ENCODE peak calls at places on chromosomes 3 and 15, in six cellular contexts. One of them, this sample, is unnamed. For H3K27me3, the result is how much of the 10 kb centered on the place peaks cover.

GRCh38 chr3:54897028-54897711 is 30.7 kb downstream of the LRTM1 start:
- DNase-seq in GM23248: peak
- DNase-seq in effector memory CD4-positive, alpha-beta T cell: no peak
- DNase-seq in colonic mucosa: no peak
- DNase-seq in ovary: no peak
- DNase-seq in tibial nerve: no peak
- DNase-seq in this sample: no peak

GRCh38 chr3:130801473-130801872 is 54.8 kb upstream of the PIK3R4 start:
- DNase-seq in GM23248: no peak
- DNase-seq in effector memory CD4-positive, alpha-beta T cell: no peak
- DNase-seq in colonic mucosa: no peak
- DNase-seq in ovary: no peak
- DNase-seq in tibial nerve: no peak
- DNase-seq in this sample: no peak

GRCh38 chr3:38137615-38138346 is 680 bp upstream of the MYD88 start:
- DNase-seq in GM23248: peak
- DNase-seq in effector memory CD4-positive, alpha-beta T cell: no peak
- DNase-seq in colonic mucosa: peak
- DNase-seq in ovary: no peak
- DNase-seq in tibial nerve: no peak
- DNase-seq in this sample: no peak

GRCh38 chr3:9216736-9217135 is 32.7 kb downstream of the SRGAP3 start:
- DNase-seq in GM23248: peak
- DNase-seq in effector memory CD4-positive, alpha-beta T cell: no peak
- DNase-seq in colonic mucosa: no peak
- DNase-seq in ovary: no peak
- DNase-seq in tibial nerve: no peak
- DNase-seq in this sample: no peak

GRCh38 chr3:109131276-109131675 is 5.2 kb upstream of the C3orf85 start:
- DNase-seq in GM23248: no peak
- DNase-seq in effector memory CD4-positive, alpha-beta T cell: no peak
- DNase-seq in colonic mucosa: no peak
- DNase-seq in ovary: no peak
- DNase-seq in tibial nerve: no peak
- DNase-seq in this sample: no peak

GRCh38 chr3:194141415-194142155 is 5.6 kb downstream of the HES1 start:
- DNase-seq in GM23248: peak
- DNase-seq in effector memory CD4-positive, alpha-beta T cell: peak
- DNase-seq in colonic mucosa: peak
- DNase-seq in ovary: peak
- DNase-seq in tibial nerve: peak
- DNase-seq in this sample: peak

GRCh38 chr3:187969581-187969950 is 184.4 kb upstream of the LPP start:
- DNase-seq in GM23248: no peak
- DNase-seq in effector memory CD4-positive, alpha-beta T cell: no peak
- DNase-seq in colonic mucosa: no peak
- DNase-seq in ovary: no peak
- DNase-seq in tibial nerve: no peak
- DNase-seq in this sample: no peak

GRCh38 chr15:70099966-70100494 is 2.3 kb upstream of the TLE3 start:
- DNase-seq in GM23248: peak
- DNase-seq in effector memory CD4-positive, alpha-beta T cell: no peak
- DNase-seq in colonic mucosa: no peak
- DNase-seq in ovary: no peak
- DNase-seq in tibial nerve: no peak
- DNase-seq in this sample: no peak

GRCh38 chr15:89486726-89487050 is 9.7 kb downstream of the RHCG start:
- DNase-seq in GM23248: peak
- DNase-seq in effector memory CD4-positive, alpha-beta T cell: no peak
- DNase-seq in colonic mucosa: peak
- DNase-seq in ovary: no peak
- DNase-seq in tibial nerve: no peak
- DNase-seq in this sample: no peak

DNA sequence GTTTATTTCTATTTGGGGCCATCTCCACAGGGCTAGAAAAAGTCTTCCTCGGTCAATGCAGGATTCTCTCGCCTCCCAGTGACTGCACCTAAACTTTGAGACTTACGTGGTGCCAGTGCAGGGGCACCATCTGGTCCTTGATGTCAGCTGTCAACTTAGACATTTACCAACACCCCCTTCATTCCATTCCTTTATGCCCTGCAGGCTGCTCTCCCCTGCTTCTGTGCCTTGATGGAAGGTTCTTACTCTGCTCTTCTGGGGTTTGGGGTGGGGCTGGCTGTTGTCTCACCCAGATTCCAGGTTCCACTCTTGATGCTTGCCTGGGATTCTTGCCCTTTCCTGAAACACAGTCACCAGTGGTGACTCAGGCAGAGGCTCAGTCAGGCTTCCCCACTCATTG is 101.8 kb downstream of the ST8SIA2 start:
- DNase-seq in GM23248: peak
- DNase-seq in effector memory CD4-positive, alpha-beta T cell: no peak
- DNase-seq in colonic mucosa: no peak
- DNase-seq in ovary: no peak
- DNase-seq in tibial nerve: no peak
- DNase-seq in this sample: no peak
- H3K27me3 ChIP-seq in GM23248: under half
- H3K27me3 ChIP-seq in effector memory CD4-positive, alpha-beta T cell: under half
- H3K27me3 ChIP-seq in colonic mucosa: under half
- H3K27me3 ChIP-seq in ovary: under half
- H3K27me3 ChIP-seq in tibial nerve: under half
- H3K27me3 ChIP-seq in this sample: under half

GRCh38 chr3:128998532-128998931 is 2.6 kb upstream of the EFCC1 start:
- DNase-seq in GM23248: no peak
- DNase-seq in effector memory CD4-positive, alpha-beta T cell: no peak
- DNase-seq in colonic mucosa: no peak
- DNase-seq in ovary: no peak
- DNase-seq in tibial nerve: no peak
- DNase-seq in this sample: no peak
- H3K27me3 ChIP-seq in GM23248: half or more
- H3K27me3 ChIP-seq in effector memory CD4-positive, alpha-beta T cell: under half
- H3K27me3 ChIP-seq in colonic mucosa: under half
- H3K27me3 ChIP-seq in ovary: under half
- H3K27me3 ChIP-seq in tibial nerve: half or more
- H3K27me3 ChIP-seq in this sample: under half

DNA sequence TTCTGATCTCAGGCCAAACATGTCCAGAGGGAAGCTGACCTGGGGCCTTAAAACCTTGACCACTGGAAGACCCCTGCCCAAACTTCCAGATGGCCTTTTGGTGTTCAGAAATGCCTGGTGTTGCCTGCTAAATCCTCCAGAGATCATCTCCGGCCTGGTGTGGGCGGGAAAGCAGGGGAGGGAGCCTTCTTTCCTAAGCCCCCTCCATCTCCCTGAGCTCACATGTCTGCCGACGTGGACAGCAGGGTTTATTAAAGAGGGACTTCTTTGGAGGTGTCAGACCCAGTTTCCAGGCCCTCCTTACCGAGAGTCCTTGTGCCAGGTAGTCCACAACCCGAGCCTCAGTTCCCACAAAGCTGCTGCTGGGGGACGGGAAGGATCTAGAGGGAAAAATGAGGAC is 55.9 kb upstream of the SLC6A1 start:
- DNase-seq in GM23248: no peak
- DNase-seq in effector memory CD4-positive, alpha-beta T cell: no peak
- DNase-seq in colonic mucosa: no peak
- DNase-seq in ovary: no peak
- DNase-seq in tibial nerve: no peak
- DNase-seq in this sample: no peak
- H3K27me3 ChIP-seq in GM23248: under half
- H3K27me3 ChIP-seq in effector memory CD4-positive, alpha-beta T cell: under half
- H3K27me3 ChIP-seq in colonic mucosa: under half
- H3K27me3 ChIP-seq in ovary: under half
- H3K27me3 ChIP-seq in tibial nerve: under half
- H3K27me3 ChIP-seq in this sample: under half

DNA sequence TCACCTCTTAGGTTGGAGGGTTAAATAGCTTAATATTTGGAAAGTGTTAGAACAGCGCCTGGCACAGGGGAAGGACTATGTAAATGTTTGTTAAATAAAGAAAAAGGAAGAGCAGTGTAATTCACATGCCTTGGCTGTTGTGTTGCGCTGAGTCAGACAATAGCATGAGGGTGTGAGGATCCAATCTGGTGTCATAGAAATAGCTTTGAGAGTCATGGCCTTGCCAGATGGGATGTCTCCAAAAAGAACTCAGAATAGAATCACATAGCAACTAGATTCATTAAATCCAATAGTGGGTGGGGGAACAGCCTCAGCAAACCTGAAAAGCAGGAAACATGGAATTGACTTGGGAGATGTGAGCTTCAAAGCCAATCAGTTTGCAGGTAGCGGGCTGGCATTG is 3.9 kb upstream of the RBSN start:
- DNase-seq in GM23248: peak
- DNase-seq in effector memory CD4-positive, alpha-beta T cell: no peak
- DNase-seq in colonic mucosa: peak
- DNase-seq in ovary: no peak
- DNase-seq in tibial nerve: no peak
- DNase-seq in this sample: no peak
- H3K27me3 ChIP-seq in GM23248: under half
- H3K27me3 ChIP-seq in effector memory CD4-positive, alpha-beta T cell: under half
- H3K27me3 ChIP-seq in colonic mucosa: under half
- H3K27me3 ChIP-seq in ovary: under half
- H3K27me3 ChIP-seq in tibial nerve: under half
- H3K27me3 ChIP-seq in this sample: under half

GRCh38 chr15:64082757-64083156 is 10.9 kb downstream of the CIAO2A start:
- DNase-seq in GM23248: no peak
- DNase-seq in effector memory CD4-positive, alpha-beta T cell: no peak
- DNase-seq in colonic mucosa: no peak
- DNase-seq in ovary: no peak
- DNase-seq in tibial nerve: no peak
- DNase-seq in this sample: no peak
- H3K27me3 ChIP-seq in GM23248: under half
- H3K27me3 ChIP-seq in effector memory CD4-positive, alpha-beta T cell: under half
- H3K27me3 ChIP-seq in colonic mucosa: under half
- H3K27me3 ChIP-seq in ovary: under half
- H3K27me3 ChIP-seq in tibial nerve: under half
- H3K27me3 ChIP-seq in this sample: under half

DNA sequence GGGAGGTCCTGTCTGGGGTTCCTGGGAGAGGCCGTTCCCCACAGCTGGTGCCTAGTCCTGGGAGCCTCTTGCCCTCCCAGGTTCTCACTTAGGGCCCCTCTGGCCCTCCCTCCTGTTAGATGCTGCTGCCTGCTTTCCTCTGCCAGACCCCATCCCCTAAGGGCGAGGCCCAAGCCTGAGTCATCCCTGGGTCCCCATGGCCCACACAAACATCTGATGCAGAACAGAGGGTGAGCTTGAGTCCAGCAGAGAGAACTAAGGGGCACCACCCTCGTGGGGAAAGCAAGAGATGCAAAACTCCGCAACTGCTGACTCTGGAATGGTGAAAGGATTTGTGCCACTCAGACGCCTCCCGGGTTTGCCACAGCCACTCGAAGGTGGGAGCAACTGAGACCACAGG is 58.8 kb upstream of the TRPM1 start:
- DNase-seq in GM23248: no peak
- DNase-seq in effector memory CD4-positive, alpha-beta T cell: no peak
- DNase-seq in colonic mucosa: no peak
- DNase-seq in ovary: no peak
- DNase-seq in tibial nerve: no peak
- DNase-seq in this sample: peak
- H3K27me3 ChIP-seq in GM23248: under half
- H3K27me3 ChIP-seq in effector memory CD4-positive, alpha-beta T cell: under half
- H3K27me3 ChIP-seq in colonic mucosa: under half
- H3K27me3 ChIP-seq in ovary: under half
- H3K27me3 ChIP-seq in tibial nerve: under half
- H3K27me3 ChIP-seq in this sample: under half

DNA sequence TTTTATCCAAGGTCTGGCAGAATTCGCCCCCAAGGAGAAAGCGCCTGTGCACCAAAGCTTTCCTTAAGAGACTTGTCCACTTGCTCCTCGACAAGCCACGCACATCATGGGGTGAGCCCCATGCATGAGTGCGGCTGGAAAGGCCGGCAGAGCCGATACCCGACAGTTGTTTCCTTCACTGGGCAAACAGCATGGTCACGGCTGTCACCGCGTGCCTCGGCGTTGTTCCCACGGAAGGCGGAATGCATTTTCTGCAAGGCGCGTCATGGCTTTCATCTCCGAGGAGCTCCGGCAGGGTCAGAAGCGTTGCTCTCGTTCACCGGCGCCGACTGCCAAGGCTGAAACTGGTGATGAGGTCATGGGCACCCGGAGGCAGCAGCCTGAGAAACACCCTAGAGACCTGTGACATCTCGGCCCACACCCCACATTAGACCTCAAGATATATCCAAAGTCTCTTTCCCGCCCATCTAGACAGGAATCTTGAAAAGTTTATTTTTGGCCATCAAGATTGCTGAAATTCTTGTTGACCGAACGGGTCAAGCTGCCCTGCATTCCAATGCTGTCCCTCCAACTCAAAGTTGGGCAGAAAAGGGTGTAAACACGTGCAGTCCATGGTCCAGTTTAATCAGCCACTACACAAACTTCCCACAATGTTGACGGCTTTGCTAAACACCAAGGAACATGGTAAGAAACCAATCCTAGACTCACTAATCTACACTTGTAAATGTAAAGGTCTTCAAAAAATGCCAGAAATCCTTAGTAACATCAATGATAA is 604 bp upstream of the TJP1 start:
- DNase-seq in GM23248: peak
- DNase-seq in effector memory CD4-positive, alpha-beta T cell: no peak
- DNase-seq in colonic mucosa: peak
- DNase-seq in ovary: peak
- DNase-seq in tibial nerve: peak
- DNase-seq in this sample: peak
- H3K27me3 ChIP-seq in GM23248: under half
- H3K27me3 ChIP-seq in effector memory CD4-positive, alpha-beta T cell: under half
- H3K27me3 ChIP-seq in colonic mucosa: under half
- H3K27me3 ChIP-seq in ovary: under half
- H3K27me3 ChIP-seq in tibial nerve: under half
- H3K27me3 ChIP-seq in this sample: under half

GRCh38 chr3:10423171-10423882 is 82.1 kb downstream of the ATP2B2 start:
- DNase-seq in GM23248: no peak
- DNase-seq in effector memory CD4-positive, alpha-beta T cell: no peak
- DNase-seq in colonic mucosa: no peak
- DNase-seq in ovary: no peak
- DNase-seq in tibial nerve: no peak
- DNase-seq in this sample: no peak
- H3K27me3 ChIP-seq in GM23248: under half
- H3K27me3 ChIP-seq in effector memory CD4-positive, alpha-beta T cell: under half
- H3K27me3 ChIP-seq in colonic mucosa: under half
- H3K27me3 ChIP-seq in ovary: under half
- H3K27me3 ChIP-seq in tibial nerve: under half
- H3K27me3 ChIP-seq in this sample: under half

DNA sequence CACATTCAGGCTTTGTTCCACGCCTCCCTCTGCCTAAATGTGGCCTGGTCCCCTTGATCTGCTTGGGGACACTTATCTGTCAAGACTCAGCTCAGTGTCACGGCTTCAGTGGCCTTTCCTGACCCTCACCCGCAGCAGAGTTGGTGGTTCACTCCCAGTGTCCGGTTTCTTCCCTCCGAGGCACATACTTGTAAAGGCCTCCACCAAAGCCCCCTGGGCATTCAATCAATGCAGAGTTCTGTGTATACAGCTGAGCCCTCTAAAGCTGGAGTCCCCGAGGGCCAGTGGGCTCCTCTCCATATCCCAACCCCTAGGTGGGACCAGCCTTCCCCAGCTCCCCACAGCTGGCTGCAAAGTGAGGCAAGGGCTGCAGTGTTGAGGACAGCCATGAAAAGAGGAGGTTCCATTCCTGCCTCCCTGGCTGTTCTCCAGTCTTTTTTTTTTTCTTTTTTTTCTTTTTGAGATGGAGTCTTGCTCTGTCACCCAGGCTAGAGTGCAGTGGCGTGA is 70.9 kb upstream of the RGMA start:
- DNase-seq in GM23248: no peak
- DNase-seq in effector memory CD4-positive, alpha-beta T cell: no peak
- DNase-seq in colonic mucosa: no peak
- DNase-seq in ovary: no peak
- DNase-seq in tibial nerve: no peak
- DNase-seq in this sample: no peak
- H3K27me3 ChIP-seq in GM23248: under half
- H3K27me3 ChIP-seq in effector memory CD4-positive, alpha-beta T cell: under half
- H3K27me3 ChIP-seq in colonic mucosa: under half
- H3K27me3 ChIP-seq in ovary: under half
- H3K27me3 ChIP-seq in tibial nerve: under half
- H3K27me3 ChIP-seq in this sample: under half